ENCODE peak calls at places on chromosomes 7 and 10, in eight cellular contexts. L is HCEC 1CT; D is NCI-H2081; T is stimulated activated CD4-positive, alpha-beta T cell treated with anti-CD3 and anti-CD28 coated beads, Interleukin-4, amount 100 ng/mL, for 48 hours; V is dorsolateral prefrontal cortex; A is NCI-H1092; Q is Caki2; Y is Caco-2. G is an unnamed sample.
A peak's percentile ranks its signal among the peaks of the same experiment; 100 is the strongest.

GRCh38 chr10:78974409-78975317 is 94.1 kb upstream of the ZMIZ1 start:
- DNase-seq in L (peak; percentile 94), D (peak; percentile 49), T (peak; percentile 51), V (peak; percentile 34), A (peak; percentile 12), Q (peak; percentile 86), Y (peak; percentile 69), G (peak; percentile 52)

GRCh38 chr7:144391823-144392255 is 11.7 kb downstream of the NOBOX start:
- DNase-seq in L (peak; percentile 30), D (peak; percentile 58), T (no peak), V (peak; percentile 7), A (peak; percentile 31), Q (peak; percentile 45), Y (no peak), G (no peak)

GRCh38 chr7:142476077-142476476 is 218.2 kb upstream of the PRSS58 start:
- DNase-seq in L (peak; percentile 17), D (no peak), T (no peak), V (no peak), A (no peak), Q (no peak), Y (no peak), G (no peak)

GRCh38 chr10:124768791-124769190 is 22.9 kb downstream of the EEF1AKMT2 start:
- DNase-seq in L (no peak), D (no peak), T (no peak), V (no peak), A (no peak), Q (no peak), Y (no peak), G (no peak)

GRCh38 chr7:107390921-107391320 is 78.9 kb upstream of the GPR22 start:
- DNase-seq in L (no peak), D (no peak), T (no peak), V (no peak), A (no peak), Q (no peak), Y (peak; percentile 67), G (no peak)

GRCh38 chr7:15561840-15562239 is at the start of gene AGMO:
- DNase-seq in L (peak; percentile 51), D (peak; percentile 87), T (no peak), V (peak; percentile 3), A (peak; percentile 27), Q (peak; percentile 86), Y (no peak), G (no peak)

GRCh38 chr10:43231523-43232078 is 35.3 kb downstream of the RASGEF1A start:
- DNase-seq in L (no peak), D (no peak), T (no peak), V (peak; percentile 1), A (no peak), Q (no peak), Y (peak; percentile 32), G (no peak)

GRCh38 chr7:114806590-114807167 is 115.2 kb upstream of the MDFIC start:
- DNase-seq in L (peak; percentile 7), D (no peak), T (no peak), V (no peak), A (no peak), Q (no peak), Y (no peak), G (peak; percentile 76)

GRCh38 chr10:103637855-103638561 is 144.5 kb downstream of the NEURL1 start:
- DNase-seq in L (no peak), D (no peak), T (no peak), V (peak; percentile 87), A (no peak), Q (no peak), Y (no peak), G (peak; percentile 61)

G was measured in stomach.